ENCODE peak calls at places on chromosomes 7 and 10, in six cellular contexts. One of them, this sample, is unnamed. For H3K4me1 and H3K9me3, the result is how much of the 10 kb centered on the place peaks cover.

GRCh38 chr10:110399163-110400094 is 94.7 kb upstream of the SMNDC1 start:
- DNase-seq in Peyer's patch: no peak
- DNase-seq in CD8-positive, alpha-beta T cell: no peak
- DNase-seq in hepatocyte: peak
- DNase-seq in thoracic aorta: no peak
- DNase-seq in adrenal gland: peak
- DNase-seq in this sample: peak

GRCh38 chr10:78250313-78251040 is 216.8 kb downstream of the RPS24 start:
- DNase-seq in Peyer's patch: peak
- DNase-seq in CD8-positive, alpha-beta T cell: no peak
- DNase-seq in hepatocyte: no peak
- DNase-seq in thoracic aorta: no peak
- DNase-seq in adrenal gland: no peak
- DNase-seq in this sample: no peak

GRCh38 chr7:633381-634018 is 93.0 kb upstream of the DNAAF5 start:
- DNase-seq in Peyer's patch: no peak
- DNase-seq in CD8-positive, alpha-beta T cell: no peak
- DNase-seq in hepatocyte: no peak
- DNase-seq in thoracic aorta: no peak
- DNase-seq in adrenal gland: no peak
- DNase-seq in this sample: no peak

GRCh38 chr10:33392706-33393105 is 58.2 kb upstream of the NRP1 start:
- DNase-seq in Peyer's patch: no peak
- DNase-seq in CD8-positive, alpha-beta T cell: no peak
- DNase-seq in hepatocyte: no peak
- DNase-seq in thoracic aorta: no peak
- DNase-seq in adrenal gland: no peak
- DNase-seq in this sample: no peak

GRCh38 chr10:6721480-6721879 is 141.4 kb upstream of the PRKCQ start:
- DNase-seq in Peyer's patch: no peak
- DNase-seq in CD8-positive, alpha-beta T cell: no peak
- DNase-seq in hepatocyte: peak
- DNase-seq in thoracic aorta: no peak
- DNase-seq in adrenal gland: peak
- DNase-seq in this sample: peak

GRCh38 chr7:15862016-15862780 is 175.7 kb upstream of the MEOX2 start:
- DNase-seq in Peyer's patch: no peak
- DNase-seq in CD8-positive, alpha-beta T cell: no peak
- DNase-seq in hepatocyte: no peak
- DNase-seq in thoracic aorta: no peak
- DNase-seq in adrenal gland: no peak
- DNase-seq in this sample: no peak

GRCh38 chr7:129652914-129653313 is 41.4 kb downstream of the NRF1 start:
- DNase-seq in Peyer's patch: no peak
- DNase-seq in CD8-positive, alpha-beta T cell: no peak
- DNase-seq in hepatocyte: no peak
- DNase-seq in thoracic aorta: no peak
- DNase-seq in adrenal gland: no peak
- DNase-seq in this sample: no peak

GRCh38 chr7:51040777-51041176 is 258.1 kb upstream of the GRB10 start:
- DNase-seq in Peyer's patch: no peak
- DNase-seq in CD8-positive, alpha-beta T cell: no peak
- DNase-seq in hepatocyte: no peak
- DNase-seq in thoracic aorta: no peak
- DNase-seq in adrenal gland: no peak
- DNase-seq in this sample: no peak

GRCh38 chr7:3911685-3912084 is 610.6 kb downstream of the SDK1 start:
- DNase-seq in Peyer's patch: no peak
- DNase-seq in CD8-positive, alpha-beta T cell: no peak
- DNase-seq in hepatocyte: peak
- DNase-seq in thoracic aorta: no peak
- DNase-seq in adrenal gland: no peak
- DNase-seq in this sample: no peak

GRCh38 chr7:105353752-105354328 is 34.9 kb downstream of the SRPK2 start:
- DNase-seq in Peyer's patch: peak
- DNase-seq in CD8-positive, alpha-beta T cell: no peak
- DNase-seq in hepatocyte: no peak
- DNase-seq in thoracic aorta: no peak
- DNase-seq in adrenal gland: peak
- DNase-seq in this sample: peak

GRCh38 chr7:46738713-46739220 is 817.7 kb upstream of the IGFBP3 start:
- DNase-seq in Peyer's patch: no peak
- DNase-seq in CD8-positive, alpha-beta T cell: no peak
- DNase-seq in hepatocyte: no peak
- DNase-seq in thoracic aorta: no peak
- DNase-seq in adrenal gland: no peak
- DNase-seq in this sample: no peak

GRCh38 chr7:102146989-102147388 is 139.7 kb upstream of the SH2B2 start:
- DNase-seq in Peyer's patch: no peak
- DNase-seq in CD8-positive, alpha-beta T cell: no peak
- DNase-seq in hepatocyte: no peak
- DNase-seq in thoracic aorta: no peak
- DNase-seq in adrenal gland: peak
- DNase-seq in this sample: no peak

GRCh38 chr10:6494934-6495592 is 85.0 kb downstream of the PRKCQ start:
- DNase-seq in Peyer's patch: peak
- DNase-seq in CD8-positive, alpha-beta T cell: peak
- DNase-seq in hepatocyte: no peak
- DNase-seq in thoracic aorta: no peak
- DNase-seq in adrenal gland: no peak
- DNase-seq in this sample: no peak

GRCh38 chr7:112462236-112462635 is 12.0 kb downstream of the IFRD1 start:
- DNase-seq in Peyer's patch: no peak
- DNase-seq in CD8-positive, alpha-beta T cell: no peak
- DNase-seq in hepatocyte: peak
- DNase-seq in thoracic aorta: no peak
- DNase-seq in adrenal gland: peak
- DNase-seq in this sample: no peak

GRCh38 chr10:94403034-94403822 is 887 bp downstream of the TBC1D12 start:
- DNase-seq in Peyer's patch: peak
- DNase-seq in CD8-positive, alpha-beta T cell: peak
- DNase-seq in hepatocyte: peak
- DNase-seq in thoracic aorta: peak
- DNase-seq in adrenal gland: peak
- DNase-seq in this sample: peak

GRCh38 chr7:158281441-158281840 is 306.2 kb downstream of the PTPRN2 start:
- DNase-seq in Peyer's patch: no peak
- DNase-seq in CD8-positive, alpha-beta T cell: no peak
- DNase-seq in hepatocyte: no peak
- DNase-seq in thoracic aorta: no peak
- DNase-seq in adrenal gland: no peak
- DNase-seq in this sample: no peak

GRCh38 chr10:71735709-71736569 is 16.4 kb upstream of the C10orf105 start:
- DNase-seq in Peyer's patch: peak
- DNase-seq in CD8-positive, alpha-beta T cell: peak
- DNase-seq in hepatocyte: no peak
- DNase-seq in thoracic aorta: no peak
- DNase-seq in adrenal gland: no peak
- DNase-seq in this sample: no peak

GRCh38 chr7:155587486-155587885 is 41.1 kb upstream of the CNPY1 start:
- DNase-seq in Peyer's patch: no peak
- DNase-seq in CD8-positive, alpha-beta T cell: no peak
- DNase-seq in hepatocyte: no peak
- DNase-seq in thoracic aorta: no peak
- DNase-seq in adrenal gland: no peak
- DNase-seq in this sample: no peak

GRCh38 chr7:111855842-111856227 is 293.5 kb upstream of the IMMP2L start:
- DNase-seq in Peyer's patch: no peak
- DNase-seq in CD8-positive, alpha-beta T cell: no peak
- DNase-seq in hepatocyte: peak
- DNase-seq in thoracic aorta: no peak
- DNase-seq in adrenal gland: no peak
- DNase-seq in this sample: no peak

GRCh38 chr10:46308666-46309450 is 22.1 kb downstream of the ANTXRL start:
- DNase-seq in Peyer's patch: no peak
- DNase-seq in CD8-positive, alpha-beta T cell: no peak
- DNase-seq in hepatocyte: no peak
- DNase-seq in thoracic aorta: no peak
- DNase-seq in adrenal gland: no peak
- DNase-seq in this sample: no peak

GRCh38 chr10:85643839-85644525 is 722.6 kb downstream of the GRID1 start:
- DNase-seq in Peyer's patch: no peak
- DNase-seq in CD8-positive, alpha-beta T cell: no peak
- DNase-seq in hepatocyte: peak
- DNase-seq in thoracic aorta: no peak
- DNase-seq in adrenal gland: no peak
- DNase-seq in this sample: no peak

GRCh38 chr7:133570321-133570720 is 317.4 kb downstream of the EXOC4 start:
- DNase-seq in Peyer's patch: no peak
- DNase-seq in CD8-positive, alpha-beta T cell: no peak
- DNase-seq in hepatocyte: no peak
- DNase-seq in thoracic aorta: no peak
- DNase-seq in adrenal gland: no peak
- DNase-seq in this sample: no peak

GRCh38 chr7:100745184-100745583 is 11.8 kb downstream of the ZAN start:
- DNase-seq in Peyer's patch: no peak
- DNase-seq in CD8-positive, alpha-beta T cell: no peak
- DNase-seq in hepatocyte: no peak
- DNase-seq in thoracic aorta: no peak
- DNase-seq in adrenal gland: peak
- DNase-seq in this sample: no peak

GRCh38 chr10:103911021-103911459 is 6.9 kb downstream of the STN1 start:
- DNase-seq in Peyer's patch: peak
- DNase-seq in CD8-positive, alpha-beta T cell: peak
- DNase-seq in hepatocyte: no peak
- DNase-seq in thoracic aorta: no peak
- DNase-seq in adrenal gland: no peak
- DNase-seq in this sample: no peak
- H3K4me1 ChIP-seq in Peyer's patch: under half
- H3K4me1 ChIP-seq in CD8-positive, alpha-beta T cell: half or more
- H3K4me1 ChIP-seq in hepatocyte: under half
- H3K4me1 ChIP-seq in thoracic aorta: half or more
- H3K4me1 ChIP-seq in adrenal gland: under half
- H3K4me1 ChIP-seq in this sample: under half

GRCh38 chr10:114181971-114182370 is 2.8 kb downstream of the TDRD1 start:
- DNase-seq in Peyer's patch: no peak
- DNase-seq in CD8-positive, alpha-beta T cell: no peak
- DNase-seq in hepatocyte: no peak
- DNase-seq in thoracic aorta: no peak
- DNase-seq in adrenal gland: no peak
- DNase-seq in this sample: peak
- H3K4me3 ChIP-seq in Peyer's patch: no peak
- H3K4me3 ChIP-seq in CD8-positive, alpha-beta T cell: no peak
- H3K4me3 ChIP-seq in hepatocyte: no peak
- H3K4me3 ChIP-seq in thoracic aorta: no peak
- H3K4me3 ChIP-seq in adrenal gland: no peak
- H3K4me3 ChIP-seq in this sample: no peak

DNA sequence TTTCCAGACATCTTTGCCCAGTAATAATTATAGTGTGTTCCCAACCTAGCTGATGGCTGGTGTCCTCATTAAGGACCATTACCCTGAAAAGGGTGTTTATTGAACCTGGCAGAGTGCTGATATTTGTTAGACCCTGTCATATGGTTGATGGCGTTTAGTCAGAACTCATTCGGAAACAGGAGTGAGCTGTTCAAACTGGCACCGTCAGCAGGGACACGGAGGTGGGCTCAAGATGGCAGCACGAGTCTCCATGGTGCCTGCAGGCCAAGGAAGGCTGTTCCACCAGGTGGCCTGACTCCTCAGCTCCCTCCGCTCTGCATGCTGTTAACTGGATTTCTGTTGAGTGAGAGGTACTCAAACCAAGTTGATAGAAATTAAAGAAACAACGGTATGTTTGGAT is 589.1 kb upstream of the MGMT start:
- DNase-seq in Peyer's patch: no peak
- DNase-seq in CD8-positive, alpha-beta T cell: no peak
- DNase-seq in hepatocyte: no peak
- DNase-seq in thoracic aorta: no peak
- DNase-seq in adrenal gland: no peak
- DNase-seq in this sample: no peak
- H3K9me3 ChIP-seq in Peyer's patch: under half
- H3K9me3 ChIP-seq in CD8-positive, alpha-beta T cell: under half
- H3K9me3 ChIP-seq in hepatocyte: under half
- H3K9me3 ChIP-seq in thoracic aorta: under half
- H3K9me3 ChIP-seq in adrenal gland: under half
- H3K9me3 ChIP-seq in this sample: under half

GRCh38 chr7:14233898-14234174 is 244.4 kb upstream of the ETV1 start:
- DNase-seq in Peyer's patch: no peak
- DNase-seq in CD8-positive, alpha-beta T cell: no peak
- DNase-seq in hepatocyte: peak
- DNase-seq in thoracic aorta: no peak
- DNase-seq in adrenal gland: no peak
- DNase-seq in this sample: peak

GRCh38 chr7:14233026-14233897 is 243.8 kb upstream of the ETV1 start:
- DNase-seq in Peyer's patch: no peak
- DNase-seq in CD8-positive, alpha-beta T cell: no peak
- DNase-seq in hepatocyte: peak
- DNase-seq in thoracic aorta: no peak
- DNase-seq in adrenal gland: no peak
- DNase-seq in this sample: no peak

GRCh38 chr7:14229047-14229446 is 239.6 kb upstream of the ETV1 start:
- DNase-seq in Peyer's patch: no peak
- DNase-seq in CD8-positive, alpha-beta T cell: no peak
- DNase-seq in hepatocyte: no peak
- DNase-seq in thoracic aorta: no peak
- DNase-seq in adrenal gland: no peak
- DNase-seq in this sample: no peak

GRCh38 chr7:14228341-14228740 is 238.9 kb upstream of the ETV1 start:
- DNase-seq in Peyer's patch: no peak
- DNase-seq in CD8-positive, alpha-beta T cell: no peak
- DNase-seq in hepatocyte: no peak
- DNase-seq in thoracic aorta: no peak
- DNase-seq in adrenal gland: no peak
- DNase-seq in this sample: no peak
- H3K4me1 ChIP-seq in Peyer's patch: under half
- H3K4me1 ChIP-seq in CD8-positive, alpha-beta T cell: under half
- H3K4me1 ChIP-seq in hepatocyte: under half
- H3K4me1 ChIP-seq in thoracic aorta: under half
- H3K4me1 ChIP-seq in adrenal gland: under half
- H3K4me1 ChIP-seq in this sample: under half

GRCh38 chr10:42961776-42962119 is 115.1 kb upstream of the RET start:
- DNase-seq in Peyer's patch: no peak
- DNase-seq in CD8-positive, alpha-beta T cell: no peak
- DNase-seq in hepatocyte: no peak
- DNase-seq in thoracic aorta: no peak
- DNase-seq in adrenal gland: no peak
- DNase-seq in this sample: no peak
- H3K4me3 ChIP-seq in Peyer's patch: no peak
- H3K4me3 ChIP-seq in CD8-positive, alpha-beta T cell: no peak
- H3K4me3 ChIP-seq in hepatocyte: no peak
- H3K4me3 ChIP-seq in thoracic aorta: no peak
- H3K4me3 ChIP-seq in adrenal gland: no peak
- H3K4me3 ChIP-seq in this sample: no peak